ENCODE peak calls at places on chromosomes 12 and 14, in ten cellular contexts. One of them, this sample, is unnamed.

GRCh38 chr12:25960176-25960575 is 1.7 kb downstream of the RASSF8 start:
- DNase-seq in cardiac muscle cell: peak; percentile 57
- DNase-seq in endothelial cell: peak; percentile 14
- DNase-seq in GM10248: no peak
- DNase-seq in GM23338: peak; percentile 39
- DNase-seq in AG09319: no peak
- DNase-seq in esophagus muscularis mucosa: no peak
- DNase-seq in body of pancreas: no peak
- DNase-seq in foreskin fibroblast: peak; percentile 26
- DNase-seq in lower leg skin: no peak
- DNase-seq in this sample: no peak

GRCh38 chr14:64734990-64735389 is 30.8 kb downstream of the PLEKHG3 start:
- DNase-seq in cardiac muscle cell: no peak
- DNase-seq in endothelial cell: no peak
- DNase-seq in GM10248: no peak
- DNase-seq in GM23338: no peak
- DNase-seq in AG09319: no peak
- DNase-seq in esophagus muscularis mucosa: no peak
- DNase-seq in body of pancreas: no peak
- DNase-seq in foreskin fibroblast: no peak
- DNase-seq in lower leg skin: no peak
- DNase-seq in this sample: no peak

GRCh38 chr12:40691913-40692616 is at the start of gene CNTN1:
- DNase-seq in cardiac muscle cell: peak; percentile 27
- DNase-seq in endothelial cell: peak; percentile 77
- DNase-seq in GM10248: peak; percentile 59
- DNase-seq in GM23338: peak; percentile 96
- DNase-seq in AG09319: peak; percentile 16
- DNase-seq in esophagus muscularis mucosa: no peak
- DNase-seq in body of pancreas: peak; percentile 54
- DNase-seq in foreskin fibroblast: peak; percentile 13
- DNase-seq in lower leg skin: peak; percentile 34
- DNase-seq in this sample: peak; percentile 50

GRCh38 chr12:22014041-22014782 is 31.8 kb upstream of the CMAS start:
- DNase-seq in cardiac muscle cell: no peak
- DNase-seq in endothelial cell: no peak
- DNase-seq in GM10248: no peak
- DNase-seq in GM23338: no peak
- DNase-seq in AG09319: no peak
- DNase-seq in esophagus muscularis mucosa: no peak
- DNase-seq in body of pancreas: no peak
- DNase-seq in foreskin fibroblast: no peak
- DNase-seq in lower leg skin: no peak
- DNase-seq in this sample: no peak

GRCh38 chr14:101957406-101958234 is 6.8 kb upstream of the DYNC1H1 start:
- DNase-seq in cardiac muscle cell: no peak
- DNase-seq in endothelial cell: no peak
- DNase-seq in GM10248: no peak
- DNase-seq in GM23338: no peak
- DNase-seq in AG09319: no peak
- DNase-seq in esophagus muscularis mucosa: no peak
- DNase-seq in body of pancreas: no peak
- DNase-seq in foreskin fibroblast: no peak
- DNase-seq in lower leg skin: no peak
- DNase-seq in this sample: no peak

GRCh38 chr12:12380949-12381593 is 24.2 kb downstream of the BORCS5 start:
- DNase-seq in cardiac muscle cell: no peak
- DNase-seq in endothelial cell: no peak
- DNase-seq in GM10248: no peak
- DNase-seq in GM23338: no peak
- DNase-seq in AG09319: no peak
- DNase-seq in esophagus muscularis mucosa: no peak
- DNase-seq in body of pancreas: no peak
- DNase-seq in foreskin fibroblast: no peak
- DNase-seq in lower leg skin: no peak
- DNase-seq in this sample: no peak

GRCh38 chr14:91065266-91065665 is 4.8 kb upstream of the RPS6KA5 start:
- DNase-seq in cardiac muscle cell: no peak
- DNase-seq in endothelial cell: no peak
- DNase-seq in GM10248: no peak
- DNase-seq in GM23338: no peak
- DNase-seq in AG09319: no peak
- DNase-seq in esophagus muscularis mucosa: no peak
- DNase-seq in body of pancreas: no peak
- DNase-seq in foreskin fibroblast: no peak
- DNase-seq in lower leg skin: no peak
- DNase-seq in this sample: no peak

GRCh38 chr12:121003650-121004049 is 12.6 kb downstream of the C12orf43 start:
- DNase-seq in cardiac muscle cell: no peak
- DNase-seq in endothelial cell: no peak
- DNase-seq in GM10248: no peak
- DNase-seq in GM23338: peak; percentile 73
- DNase-seq in AG09319: no peak
- DNase-seq in esophagus muscularis mucosa: no peak
- DNase-seq in body of pancreas: no peak
- DNase-seq in foreskin fibroblast: no peak
- DNase-seq in lower leg skin: no peak
- DNase-seq in this sample: no peak

GRCh38 chr12:124539084-124540041 is 28.0 kb downstream of the NCOR2 start:
- DNase-seq in cardiac muscle cell: no peak
- DNase-seq in endothelial cell: no peak
- DNase-seq in GM10248: no peak
- DNase-seq in GM23338: no peak
- DNase-seq in AG09319: no peak
- DNase-seq in esophagus muscularis mucosa: no peak
- DNase-seq in body of pancreas: no peak
- DNase-seq in foreskin fibroblast: no peak
- DNase-seq in lower leg skin: no peak
- DNase-seq in this sample: no peak

GRCh38 chr12:124364543-124364942 is 69.7 kb downstream of the RFLNA start:
- DNase-seq in cardiac muscle cell: no peak
- DNase-seq in endothelial cell: no peak
- DNase-seq in GM10248: no peak
- DNase-seq in GM23338: no peak
- DNase-seq in AG09319: no peak
- DNase-seq in esophagus muscularis mucosa: no peak
- DNase-seq in body of pancreas: peak; percentile 69
- DNase-seq in foreskin fibroblast: no peak
- DNase-seq in lower leg skin: no peak
- DNase-seq in this sample: no peak

GRCh38 chr12:100539209-100539608 is 34.3 kb upstream of the GAS2L3 start:
- DNase-seq in cardiac muscle cell: peak; percentile 65
- DNase-seq in endothelial cell: peak; percentile 70
- DNase-seq in GM10248: peak; percentile 13
- DNase-seq in GM23338: peak; percentile 78
- DNase-seq in AG09319: no peak
- DNase-seq in esophagus muscularis mucosa: no peak
- DNase-seq in body of pancreas: no peak
- DNase-seq in foreskin fibroblast: no peak
- DNase-seq in lower leg skin: no peak
- DNase-seq in this sample: peak; percentile 45

GRCh38 chr14:104384776-104385071 is 194.8 kb upstream of the C14orf180 start:
- DNase-seq in cardiac muscle cell: no peak
- DNase-seq in endothelial cell: no peak
- DNase-seq in GM10248: no peak
- DNase-seq in GM23338: no peak
- DNase-seq in AG09319: no peak
- DNase-seq in esophagus muscularis mucosa: no peak
- DNase-seq in body of pancreas: peak; percentile 1
- DNase-seq in foreskin fibroblast: no peak
- DNase-seq in lower leg skin: no peak
- DNase-seq in this sample: no peak

DNA sequence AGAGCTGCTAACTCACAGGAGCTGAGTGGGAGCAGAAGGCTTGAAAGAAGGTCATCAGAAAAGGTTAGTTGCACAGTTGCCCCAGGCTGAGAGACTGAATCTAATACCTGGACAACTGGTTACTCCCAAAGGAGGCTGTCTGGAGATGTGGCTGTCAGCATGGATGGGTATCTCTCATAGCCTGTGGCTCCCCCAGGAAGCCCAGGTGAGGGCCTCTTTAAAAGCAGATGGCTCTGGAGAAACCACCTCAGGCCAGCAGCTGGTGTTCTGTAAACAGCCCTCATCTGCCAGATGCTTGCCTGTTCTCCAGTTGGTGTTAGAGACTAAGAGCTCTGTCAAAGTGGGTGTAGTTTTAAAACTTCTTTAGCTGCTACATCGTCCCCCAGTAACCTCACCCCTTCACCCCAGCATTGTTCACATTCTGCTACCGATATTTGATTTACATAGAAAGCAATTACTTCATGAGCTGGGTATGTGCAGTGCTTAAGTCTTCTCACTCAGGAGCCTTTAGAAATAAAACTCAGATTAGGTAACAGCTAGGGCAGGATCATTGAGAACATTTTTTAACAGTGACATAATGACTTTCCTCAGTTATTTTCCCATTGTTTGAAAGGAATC is 25.8 kb downstream of the DACT1 start:
- DNase-seq in cardiac muscle cell: peak; percentile 77
- DNase-seq in endothelial cell: no peak
- DNase-seq in GM10248: no peak
- DNase-seq in GM23338: peak; percentile 38
- DNase-seq in AG09319: no peak
- DNase-seq in esophagus muscularis mucosa: no peak
- DNase-seq in body of pancreas: peak; percentile 15
- DNase-seq in foreskin fibroblast: peak; percentile 40
- DNase-seq in lower leg skin: no peak
- DNase-seq in this sample: peak; percentile 76
- TF ChIP-seq CTCF in cardiac muscle cell: no peak
- TF ChIP-seq CTCF in endothelial cell: no peak
- TF ChIP-seq CTCF in GM10248: no peak
- TF ChIP-seq CTCF in GM23338: no peak
- TF ChIP-seq CTCF in AG09319: no peak
- TF ChIP-seq CTCF in esophagus muscularis mucosa: no peak
- TF ChIP-seq CTCF in body of pancreas: no peak
- TF ChIP-seq CTCF in foreskin fibroblast: no peak
- TF ChIP-seq CTCF in lower leg skin: no peak
- TF ChIP-seq CTCF in this sample: no peak

GRCh38 chr12:61250303-61250702 is 1009.9 kb upstream of the USP15 start:
- DNase-seq in cardiac muscle cell: no peak
- DNase-seq in endothelial cell: no peak
- DNase-seq in GM10248: no peak
- DNase-seq in GM23338: no peak
- DNase-seq in AG09319: no peak
- DNase-seq in esophagus muscularis mucosa: no peak
- DNase-seq in body of pancreas: no peak
- DNase-seq in foreskin fibroblast: peak; percentile 7
- DNase-seq in lower leg skin: no peak
- DNase-seq in this sample: no peak

GRCh38 chr12:61254225-61254624 is 1006.0 kb upstream of the USP15 start:
- DNase-seq in cardiac muscle cell: no peak
- DNase-seq in endothelial cell: no peak
- DNase-seq in GM10248: no peak
- DNase-seq in GM23338: peak; percentile 1
- DNase-seq in AG09319: no peak
- DNase-seq in esophagus muscularis mucosa: no peak
- DNase-seq in body of pancreas: no peak
- DNase-seq in foreskin fibroblast: no peak
- DNase-seq in lower leg skin: no peak
- DNase-seq in this sample: no peak

GRCh38 chr12:61251076-61251475 is 1009.1 kb upstream of the USP15 start:
- DNase-seq in cardiac muscle cell: no peak
- DNase-seq in endothelial cell: no peak
- DNase-seq in GM10248: no peak
- DNase-seq in GM23338: no peak
- DNase-seq in AG09319: no peak
- DNase-seq in esophagus muscularis mucosa: no peak
- DNase-seq in body of pancreas: no peak
- DNase-seq in foreskin fibroblast: no peak
- DNase-seq in lower leg skin: no peak
- DNase-seq in this sample: no peak
- TF ChIP-seq CTCF in cardiac muscle cell: no peak
- TF ChIP-seq CTCF in endothelial cell: no peak
- TF ChIP-seq CTCF in GM10248: no peak
- TF ChIP-seq CTCF in GM23338: no peak
- TF ChIP-seq CTCF in AG09319: no peak
- TF ChIP-seq CTCF in esophagus muscularis mucosa: no peak
- TF ChIP-seq CTCF in body of pancreas: no peak
- TF ChIP-seq CTCF in foreskin fibroblast: no peak
- TF ChIP-seq CTCF in lower leg skin: no peak
- TF ChIP-seq CTCF in this sample: no peak

DNA sequence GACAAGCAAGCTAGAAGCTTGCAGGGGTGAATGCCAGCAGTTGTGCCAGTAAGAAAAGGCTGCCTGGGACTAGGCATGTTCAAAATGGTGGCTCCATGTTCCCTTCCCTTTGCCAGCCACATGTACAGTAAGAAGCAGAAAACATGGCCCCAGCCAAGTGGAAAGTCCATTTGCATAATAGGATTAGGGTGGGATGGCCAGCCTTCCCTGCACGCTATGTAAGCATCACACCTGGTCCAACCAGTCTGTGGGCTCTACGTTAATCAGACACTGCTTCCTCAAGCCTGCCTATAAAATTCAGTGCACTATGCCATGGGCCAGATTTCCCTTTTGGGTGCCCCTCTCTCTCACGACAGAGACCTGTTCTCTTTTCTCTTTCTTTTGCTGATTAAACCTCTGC is 288.4 kb downstream of the GXYLT1 start:
- DNase-seq in cardiac muscle cell: no peak
- DNase-seq in endothelial cell: no peak
- DNase-seq in GM10248: no peak
- DNase-seq in GM23338: no peak
- DNase-seq in AG09319: no peak
- DNase-seq in esophagus muscularis mucosa: no peak
- DNase-seq in body of pancreas: no peak
- DNase-seq in foreskin fibroblast: no peak
- DNase-seq in lower leg skin: no peak
- DNase-seq in this sample: no peak
- TF ChIP-seq CTCF in cardiac muscle cell: no peak
- TF ChIP-seq CTCF in endothelial cell: no peak
- TF ChIP-seq CTCF in GM10248: no peak
- TF ChIP-seq CTCF in GM23338: no peak
- TF ChIP-seq CTCF in AG09319: no peak
- TF ChIP-seq CTCF in esophagus muscularis mucosa: no peak
- TF ChIP-seq CTCF in body of pancreas: no peak
- TF ChIP-seq CTCF in foreskin fibroblast: no peak
- TF ChIP-seq CTCF in lower leg skin: no peak
- TF ChIP-seq CTCF in this sample: no peak

DNA sequence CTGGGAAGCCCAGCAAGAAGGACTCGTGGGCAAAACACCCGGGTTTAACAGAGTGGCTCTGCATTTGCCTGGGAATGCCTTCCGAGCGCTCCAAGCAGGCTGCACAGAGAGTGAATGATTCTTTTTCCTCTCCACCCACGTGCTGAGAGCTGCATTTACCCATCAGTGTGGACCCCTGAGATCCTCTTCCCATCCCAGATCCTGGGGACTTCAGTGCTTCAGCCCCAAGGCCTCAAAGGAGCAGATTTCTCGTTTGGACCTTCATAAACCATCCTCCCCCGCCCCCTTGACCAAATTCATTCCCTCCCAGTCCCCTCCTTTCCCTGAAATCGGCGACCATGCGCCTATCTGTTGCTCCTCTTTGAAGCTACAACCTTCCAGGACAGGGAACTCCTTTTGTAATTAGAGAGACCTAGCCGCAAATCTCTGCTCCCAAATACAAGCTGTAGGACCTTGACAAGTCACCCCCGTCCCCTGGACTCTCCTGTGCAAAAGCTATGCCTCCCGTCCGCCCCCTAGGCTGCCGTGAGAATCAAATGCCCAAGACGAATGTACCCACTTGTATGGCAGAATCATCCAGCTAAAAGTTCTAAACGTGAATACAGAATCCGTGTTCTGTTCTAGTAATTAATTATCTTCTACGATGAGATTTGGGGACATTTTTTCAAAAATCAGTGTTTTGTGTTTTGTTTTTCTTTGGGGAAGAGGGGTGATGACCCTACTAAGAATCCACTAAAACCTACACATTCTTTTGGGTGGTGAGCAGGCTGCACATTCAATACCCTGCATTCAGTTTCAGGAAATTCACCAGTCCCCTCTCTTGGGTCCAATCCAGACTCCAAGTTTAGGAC is 8.8 kb downstream of the TBX5 start:
- DNase-seq in cardiac muscle cell: no peak
- DNase-seq in endothelial cell: no peak
- DNase-seq in GM10248: no peak
- DNase-seq in GM23338: no peak
- DNase-seq in AG09319: no peak
- DNase-seq in esophagus muscularis mucosa: no peak
- DNase-seq in body of pancreas: no peak
- DNase-seq in foreskin fibroblast: no peak
- DNase-seq in lower leg skin: no peak
- DNase-seq in this sample: no peak
- TF ChIP-seq CTCF in cardiac muscle cell: no peak
- TF ChIP-seq CTCF in endothelial cell: no peak
- TF ChIP-seq CTCF in GM10248: no peak
- TF ChIP-seq CTCF in GM23338: peak; percentile 13
- TF ChIP-seq CTCF in AG09319: no peak
- TF ChIP-seq CTCF in esophagus muscularis mucosa: no peak
- TF ChIP-seq CTCF in body of pancreas: no peak
- TF ChIP-seq CTCF in foreskin fibroblast: peak; percentile 12
- TF ChIP-seq CTCF in lower leg skin: no peak
- TF ChIP-seq CTCF in this sample: no peak

This sample was measured in astrocyte of the cerebellum.